ENCODE peak calls at places on chromosomes 1 and 21, in seven cellular contexts. J is IMR-90, L is H9, P is trophoblast cell, I is H1, O is mesendoderm, T is neuronal stem cell. R is an unnamed sample.

GRCh38 chr1:36612881-36613280 is 130.2 kb upstream of the CSF3R start:
- DNase-seq in J (no peak), L (no peak), P (no peak), I (no peak), O (peak; percentile 19), T (no peak), R (no peak)

GRCh38 chr1:235971571-235972315 is 93.1 kb downstream of the NID1 start:
- DNase-seq in J (peak; percentile 93), L (peak; percentile 93), P (peak; percentile 92), I (peak; percentile 79), O (peak; percentile 97), T (peak; percentile 87), R (peak; percentile 95)

GRCh38 chr1:66532798-66533783 is 862 bp upstream of the SGIP1 start:
- DNase-seq in J (peak; percentile 98), L (peak; percentile 39), P (no peak), I (no peak), O (peak; percentile 47), T (peak; percentile 38), R (peak; percentile 93)

GRCh38 chr1:173297798-173298391 is 90.8 kb upstream of the TNFSF4 start:
- DNase-seq in J (no peak), L (no peak), P (no peak), I (no peak), O (no peak), T (no peak), R (no peak)

GRCh38 chr1:42998381-42998780 is 39.7 kb upstream of the SLC2A1 start:
- DNase-seq in J (peak; percentile 51), L (no peak), P (no peak), I (no peak), O (no peak), T (no peak), R (no peak)

GRCh38 chr1:223765036-223765718 is 52.8 kb downstream of the CAPN2 start:
- DNase-seq in J (peak; percentile 56), L (no peak), P (peak; percentile 29), I (no peak), O (peak; percentile 64), T (no peak), R (no peak)

GRCh38 chr1:76238094-76238551 is 163.6 kb downstream of the ST6GALNAC3 start:
- DNase-seq in J (no peak), L (no peak), P (peak; percentile 4), I (no peak), O (peak; percentile 75), T (no peak), R (no peak)

GRCh38 chr1:110425611-110426152 is 18.2 kb upstream of the LAMTOR5 start:
- DNase-seq in J (no peak), L (no peak), P (no peak), I (no peak), O (no peak), T (no peak), R (no peak)

GRCh38 chr1:212669102-212669501 is 30.5 kb downstream of the BATF3 start:
- DNase-seq in J (peak; percentile 20), L (peak; percentile 45), P (peak; percentile 24), I (no peak), O (peak; percentile 83), T (no peak), R (peak; percentile 41)

GRCh38 chr21:33266050-33266783 is at the start of gene IL10RB:
- DNase-seq in J (peak; percentile 39), L (peak; percentile 78), P (peak; percentile 70), I (peak; percentile 19), O (peak; percentile 73), T (peak; percentile 75), R (peak; percentile 75)

GRCh38 chr1:44019398-44020044 is 11.7 kb downstream of the SLC6A9 start:
- DNase-seq in J (no peak), L (no peak), P (no peak), I (no peak), O (no peak), T (peak; percentile 49), R (no peak)

GRCh38 chr1:19514391-19514831 is 29.1 kb upstream of the CAPZB start:
- DNase-seq in J (peak; percentile 77), L (no peak), P (no peak), I (no peak), O (no peak), T (no peak), R (peak; percentile 81)

GRCh38 chr1:32406629-32407111 is 12.4 kb upstream of the BSDC1 start:
- DNase-seq in J (no peak), L (no peak), P (no peak), I (no peak), O (no peak), T (no peak), R (no peak)

GRCh38 chr1:168216171-168216570 is 9.6 kb upstream of the SFT2D2 start:
- DNase-seq in J (no peak), L (no peak), P (no peak), I (no peak), O (no peak), T (no peak), R (no peak)

GRCh38 chr1:7516341-7516740 is 254.8 kb upstream of the VAMP3 start:
- DNase-seq in J (peak; percentile 41), L (peak; percentile 57), P (no peak), I (no peak), O (peak; percentile 63), T (no peak), R (no peak)

GRCh38 chr21:41210405-41211040 is 42.6 kb downstream of the BACE2 start:
- DNase-seq in J (peak; percentile 16), L (no peak), P (no peak), I (no peak), O (peak; percentile 38), T (no peak), R (no peak)

GRCh38 chr1:228837817-228838716 is 102.8 kb downstream of the RHOU start:
- DNase-seq in J (peak; percentile 93), L (no peak), P (peak; percentile 96), I (no peak), O (peak; percentile 83), T (peak; percentile 42), R (peak; percentile 95)

GRCh38 chr1:79847715-79848114 is 841.2 kb upstream of the ADGRL4 start:
- DNase-seq in J (no peak), L (no peak), P (no peak), I (no peak), O (peak; percentile 7), T (no peak), R (no peak)

GRCh38 chr1:233681285-233681684 is 67.4 kb downstream of the KCNK1 start:
- DNase-seq in J (no peak), L (no peak), P (no peak), I (no peak), O (no peak), T (no peak), R (no peak)

GRCh38 chr21:36694593-36695282 is 4.2 kb upstream of the SIM2 start:
- DNase-seq in J (no peak), L (no peak), P (no peak), I (no peak), O (peak; percentile 10), T (no peak), R (no peak)

GRCh38 chr1:48654606-48655210 is 122.0 kb downstream of the BEND5 start:
- DNase-seq in J (no peak), L (no peak), P (no peak), I (no peak), O (no peak), T (peak; percentile 33), R (no peak)

GRCh38 chr1:115678141-115678540 is 36.4 kb downstream of the VANGL1 start:
- DNase-seq in J (no peak), L (no peak), P (peak; percentile 27), I (no peak), O (peak; percentile 69), T (no peak), R (no peak)
- H3K18ac ChIP-seq in J (no peak overlapping the region), L (peak overlapping the region; percentile 21), P (no peak overlapping the region), I (no peak overlapping the region), O (no peak overlapping the region), T (peak overlapping the region; percentile 7), R (no peak overlapping the region)

GRCh38 chr1:183739082-183739481 is 65.8 kb upstream of the RGL1 start:
- DNase-seq in J (no peak), L (no peak), P (no peak), I (no peak), O (no peak), T (no peak), R (peak; percentile 9)

GRCh38 chr1:183739640-183740385 is 65.1 kb upstream of the RGL1 start:
- DNase-seq in J (peak; percentile 36), L (no peak), P (no peak), I (no peak), O (no peak), T (no peak), R (peak; percentile 79)

GRCh38 chr1:183742367-183742766 is 62.6 kb upstream of the RGL1 start:
- DNase-seq in J (no peak), L (no peak), P (no peak), I (no peak), O (no peak), T (no peak), R (no peak)

DNA sequence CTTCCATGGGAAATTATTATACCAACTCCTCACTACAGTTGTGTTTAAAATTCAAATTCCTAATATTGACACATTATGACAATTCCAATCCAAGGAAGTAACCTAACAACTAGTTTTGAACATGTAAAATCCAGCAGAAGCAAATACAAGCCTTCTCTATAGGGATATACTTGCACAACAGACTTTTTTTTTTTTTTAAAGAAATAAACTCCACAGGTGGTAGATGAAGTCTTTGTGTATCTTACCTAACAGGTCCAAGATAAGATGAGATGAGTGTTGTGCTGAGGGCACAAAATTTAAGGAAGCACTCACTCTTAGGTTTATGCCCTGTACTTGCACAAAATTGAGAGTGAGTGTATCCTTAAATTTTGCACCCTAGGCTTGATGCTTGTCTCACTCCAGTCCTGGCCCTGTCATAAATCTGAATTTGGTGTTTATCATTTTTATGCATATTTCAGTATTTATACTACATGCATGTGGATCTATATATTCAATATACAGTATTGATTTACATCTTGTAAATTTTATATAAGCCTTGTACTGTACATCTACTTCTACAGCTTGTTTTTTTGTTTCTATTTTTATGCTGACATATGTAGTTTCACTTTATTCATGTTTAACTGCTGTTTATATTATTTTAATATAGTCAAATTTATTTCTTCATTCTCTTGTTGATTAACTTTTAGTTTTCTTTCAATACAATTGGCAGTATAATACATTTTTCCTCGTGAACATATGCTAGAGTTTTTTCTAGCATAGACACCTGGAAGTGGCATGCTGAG is 60.6 kb upstream of the RGL1 start:
- DNase-seq in J (no peak), L (no peak), P (no peak), I (no peak), O (no peak), T (no peak), R (no peak)
- H3K4me2 ChIP-seq in J (no peak overlapping the region), L (no peak overlapping the region), P (no peak overlapping the region), I (no peak overlapping the region), O (no peak overlapping the region), T (no peak overlapping the region), R (no peak overlapping the region)

DNA sequence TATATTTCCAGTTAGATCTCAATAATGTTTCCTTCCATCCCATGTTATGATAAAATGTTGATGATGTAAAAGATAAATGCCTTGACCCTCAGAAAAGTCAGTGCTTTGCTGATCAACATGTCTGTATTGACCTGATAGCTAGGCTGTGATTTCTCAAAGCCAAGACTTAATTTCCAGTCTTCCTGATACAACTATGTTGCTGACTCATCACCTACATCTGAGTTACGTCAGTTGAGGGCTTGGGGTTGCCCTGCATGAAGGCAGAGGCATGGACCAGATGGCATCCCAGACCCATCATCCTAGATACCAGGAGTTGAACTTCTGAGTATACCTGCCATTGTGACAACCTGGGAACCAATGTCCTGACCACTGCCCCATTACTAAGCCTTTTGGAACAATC is 4.8 kb downstream of the LCE1D start:
- DNase-seq in J (no peak), L (no peak), P (no peak), I (no peak), O (no peak), T (no peak), R (no peak)
- H3K18ac ChIP-seq in J (no peak overlapping the region), L (no peak overlapping the region), P (no peak overlapping the region), I (no peak overlapping the region), O (no peak overlapping the region), T (no peak overlapping the region), R (no peak overlapping the region)

GRCh38 chr1:107460009-107460408 is 319.2 kb downstream of the NTNG1 start:
- DNase-seq in J (no peak), L (no peak), P (no peak), I (no peak), O (no peak), T (no peak), R (no peak)
- H3K4me2 ChIP-seq in J (no peak overlapping the region), L (no peak overlapping the region), P (no peak overlapping the region), I (no peak overlapping the region), O (no peak overlapping the region), T (no peak overlapping the region), R (no peak overlapping the region)

R was measured in mesenchymal stem cell.